ENCODE peak calls at places on chromosomes 1 and 21, in eight cellular contexts. One of them, this sample, is unnamed.

GRCh38 chr1:226884966-226885820 is 14.8 kb downstream of the PSEN2 start:
- DNase-seq in OCI-LY7: no peak
- DNase-seq in upper lobe of right lung: peak
- DNase-seq in kidney: no peak
- DNase-seq in mesendoderm: no peak
- DNase-seq in aorta: no peak
- DNase-seq in left ventricle myocardium inferior: no peak
- DNase-seq in MG63: no peak
- DNase-seq in this sample: no peak

GRCh38 chr1:63555480-63555879 is 32.2 kb downstream of the EFCAB7 start:
- DNase-seq in kidney: no peak
- DNase-seq in upper lobe of right lung: no peak
- DNase-seq in OCI-LY7: no peak
- DNase-seq in aorta: no peak
- DNase-seq in MG63: no peak
- DNase-seq in left ventricle myocardium inferior: no peak
- DNase-seq in mesendoderm: no peak
- DNase-seq in this sample: no peak

GRCh38 chr1:61259379-61260148 is 177.2 kb downstream of the NFIA start:
- DNase-seq in kidney: no peak
- DNase-seq in mesendoderm: no peak
- DNase-seq in left ventricle myocardium inferior: no peak
- DNase-seq in OCI-LY7: no peak
- DNase-seq in MG63: no peak
- DNase-seq in upper lobe of right lung: no peak
- DNase-seq in aorta: no peak
- DNase-seq in this sample: no peak

GRCh38 chr1:232328496-232329102 is 301.3 kb downstream of the SIPA1L2 start:
- DNase-seq in kidney: no peak
- DNase-seq in upper lobe of right lung: no peak
- DNase-seq in MG63: no peak
- DNase-seq in mesendoderm: peak
- DNase-seq in aorta: no peak
- DNase-seq in left ventricle myocardium inferior: no peak
- DNase-seq in OCI-LY7: no peak
- DNase-seq in this sample: no peak

GRCh38 chr1:99456536-99456935 is 189.4 kb upstream of the PALMD start:
- DNase-seq in OCI-LY7: no peak
- DNase-seq in left ventricle myocardium inferior: no peak
- DNase-seq in upper lobe of right lung: no peak
- DNase-seq in kidney: no peak
- DNase-seq in mesendoderm: no peak
- DNase-seq in MG63: peak
- DNase-seq in aorta: no peak
- DNase-seq in this sample: no peak

GRCh38 chr1:223794040-223794880 is 51.5 kb downstream of the TP53BP2 start:
- DNase-seq in OCI-LY7: no peak
- DNase-seq in MG63: no peak
- DNase-seq in kidney: no peak
- DNase-seq in mesendoderm: no peak
- DNase-seq in aorta: no peak
- DNase-seq in left ventricle myocardium inferior: no peak
- DNase-seq in upper lobe of right lung: no peak
- DNase-seq in this sample: no peak

GRCh38 chr1:6984996-6985395 is 199.7 kb downstream of the CAMTA1 start:
- DNase-seq in upper lobe of right lung: no peak
- DNase-seq in mesendoderm: no peak
- DNase-seq in left ventricle myocardium inferior: no peak
- DNase-seq in aorta: no peak
- DNase-seq in kidney: no peak
- DNase-seq in MG63: no peak
- DNase-seq in OCI-LY7: no peak
- DNase-seq in this sample: no peak

GRCh38 chr1:203556047-203556851 is 62.3 kb downstream of the OPTC start:
- DNase-seq in kidney: peak
- DNase-seq in upper lobe of right lung: no peak
- DNase-seq in aorta: peak
- DNase-seq in left ventricle myocardium inferior: peak
- DNase-seq in OCI-LY7: no peak
- DNase-seq in mesendoderm: peak
- DNase-seq in MG63: peak
- DNase-seq in this sample: peak

GRCh38 chr21:33402011-33402979 is 918 bp upstream of the IFNGR2 start:
- DNase-seq in aorta: peak
- DNase-seq in upper lobe of right lung: peak
- DNase-seq in left ventricle myocardium inferior: peak
- DNase-seq in OCI-LY7: peak
- DNase-seq in MG63: peak
- DNase-seq in kidney: peak
- DNase-seq in mesendoderm: peak
- DNase-seq in this sample: peak

GRCh38 chr1:154962238-154962678 is 676 bp upstream of the PYGO2 start:
- DNase-seq in left ventricle myocardium inferior: no peak
- DNase-seq in mesendoderm: peak
- DNase-seq in MG63: peak
- DNase-seq in kidney: peak
- DNase-seq in aorta: no peak
- DNase-seq in OCI-LY7: peak
- DNase-seq in upper lobe of right lung: peak
- DNase-seq in this sample: no peak

GRCh38 chr1:34983700-34984355 is 1.3 kb downstream of the TMEM35B start:
- DNase-seq in mesendoderm: peak
- DNase-seq in aorta: no peak
- DNase-seq in left ventricle myocardium inferior: no peak
- DNase-seq in upper lobe of right lung: no peak
- DNase-seq in kidney: no peak
- DNase-seq in OCI-LY7: peak
- DNase-seq in MG63: no peak
- DNase-seq in this sample: no peak

GRCh38 chr1:175209493-175209921 is 16.9 kb upstream of the KIAA0040 start:
- DNase-seq in left ventricle myocardium inferior: no peak
- DNase-seq in mesendoderm: no peak
- DNase-seq in OCI-LY7: peak
- DNase-seq in MG63: no peak
- DNase-seq in aorta: no peak
- DNase-seq in kidney: no peak
- DNase-seq in upper lobe of right lung: no peak
- DNase-seq in this sample: no peak

GRCh38 chr1:248807067-248807737 is 18.5 kb downstream of the SH3BP5L start:
- DNase-seq in upper lobe of right lung: peak
- DNase-seq in aorta: no peak
- DNase-seq in mesendoderm: peak
- DNase-seq in MG63: peak
- DNase-seq in left ventricle myocardium inferior: peak
- DNase-seq in kidney: no peak
- DNase-seq in OCI-LY7: peak
- DNase-seq in this sample: no peak

GRCh38 chr1:110339427-110340206 is 440 bp downstream of the RBM15 start:
- DNase-seq in aorta: no peak
- DNase-seq in kidney: peak
- DNase-seq in left ventricle myocardium inferior: peak
- DNase-seq in MG63: peak
- DNase-seq in OCI-LY7: peak
- DNase-seq in upper lobe of right lung: peak
- DNase-seq in mesendoderm: peak
- DNase-seq in this sample: no peak

GRCh38 chr21:45011426-45011825 is 63.0 kb upstream of the ADARB1 start:
- DNase-seq in left ventricle myocardium inferior: no peak
- DNase-seq in mesendoderm: no peak
- DNase-seq in aorta: peak
- DNase-seq in OCI-LY7: no peak
- DNase-seq in kidney: peak
- DNase-seq in MG63: no peak
- DNase-seq in upper lobe of right lung: no peak
- DNase-seq in this sample: no peak

GRCh38 chr21:28521932-28522826 is 470.5 kb downstream of the LTN1 start:
- DNase-seq in left ventricle myocardium inferior: no peak
- DNase-seq in upper lobe of right lung: no peak
- DNase-seq in kidney: no peak
- DNase-seq in MG63: no peak
- DNase-seq in mesendoderm: peak
- DNase-seq in OCI-LY7: peak
- DNase-seq in aorta: peak
- DNase-seq in this sample: peak

GRCh38 chr1:235093013-235093618 is 35.5 kb downstream of the TOMM20 start:
- DNase-seq in kidney: peak
- DNase-seq in MG63: peak
- DNase-seq in left ventricle myocardium inferior: peak
- DNase-seq in mesendoderm: peak
- DNase-seq in aorta: no peak
- DNase-seq in upper lobe of right lung: peak
- DNase-seq in OCI-LY7: peak
- DNase-seq in this sample: no peak

GRCh38 chr21:25456672-25457071 is 150.6 kb downstream of the MRPL39 start:
- DNase-seq in upper lobe of right lung: no peak
- DNase-seq in mesendoderm: no peak
- DNase-seq in OCI-LY7: no peak
- DNase-seq in aorta: no peak
- DNase-seq in kidney: no peak
- DNase-seq in left ventricle myocardium inferior: no peak
- DNase-seq in MG63: no peak
- DNase-seq in this sample: no peak

GRCh38 chr21:25458484-25458883 is 148.8 kb downstream of the MRPL39 start:
- DNase-seq in mesendoderm: no peak
- DNase-seq in kidney: no peak
- DNase-seq in upper lobe of right lung: no peak
- DNase-seq in MG63: no peak
- DNase-seq in aorta: no peak
- DNase-seq in left ventricle myocardium inferior: no peak
- DNase-seq in OCI-LY7: no peak
- DNase-seq in this sample: no peak

GRCh38 chr21:25457946-25458345 is 149.3 kb downstream of the MRPL39 start:
- DNase-seq in mesendoderm: no peak
- DNase-seq in kidney: no peak
- DNase-seq in aorta: no peak
- DNase-seq in OCI-LY7: no peak
- DNase-seq in left ventricle myocardium inferior: no peak
- DNase-seq in upper lobe of right lung: no peak
- DNase-seq in MG63: no peak
- DNase-seq in this sample: no peak

GRCh38 chr21:25459365-25459764 is 147.9 kb downstream of the MRPL39 start:
- DNase-seq in aorta: no peak
- DNase-seq in left ventricle myocardium inferior: no peak
- DNase-seq in kidney: no peak
- DNase-seq in OCI-LY7: peak
- DNase-seq in MG63: no peak
- DNase-seq in mesendoderm: no peak
- DNase-seq in upper lobe of right lung: no peak
- DNase-seq in this sample: no peak

GRCh38 chr21:25457411-25457810 is 149.9 kb downstream of the MRPL39 start:
- DNase-seq in mesendoderm: no peak
- DNase-seq in MG63: no peak
- DNase-seq in upper lobe of right lung: no peak
- DNase-seq in kidney: no peak
- DNase-seq in left ventricle myocardium inferior: no peak
- DNase-seq in OCI-LY7: peak
- DNase-seq in aorta: no peak
- DNase-seq in this sample: no peak
- H3K4me3 ChIP-seq in mesendoderm: no peak
- H3K4me3 ChIP-seq in MG63: peak
- H3K4me3 ChIP-seq in upper lobe of right lung: peak
- H3K4me3 ChIP-seq in kidney: no peak
- H3K4me3 ChIP-seq in left ventricle myocardium inferior: no peak
- H3K4me3 ChIP-seq in OCI-LY7: no peak
- H3K4me3 ChIP-seq in aorta: no peak
- H3K4me3 ChIP-seq in this sample: no peak

GRCh38 chr1:87151500-87152421 is 176.9 kb upstream of the LMO4 start:
- DNase-seq in MG63: peak
- DNase-seq in upper lobe of right lung: peak
- DNase-seq in left ventricle myocardium inferior: peak
- DNase-seq in mesendoderm: peak
- DNase-seq in OCI-LY7: peak
- DNase-seq in aorta: peak
- DNase-seq in kidney: peak
- DNase-seq in this sample: peak
- H3K4me3 ChIP-seq in MG63: no peak
- H3K4me3 ChIP-seq in upper lobe of right lung: peak
- H3K4me3 ChIP-seq in left ventricle myocardium inferior: peak
- H3K4me3 ChIP-seq in mesendoderm: no peak
- H3K4me3 ChIP-seq in OCI-LY7: peak
- H3K4me3 ChIP-seq in aorta: peak
- H3K4me3 ChIP-seq in kidney: peak
- H3K4me3 ChIP-seq in this sample: peak

GRCh38 chr1:159025043-159025442 is 15.3 kb downstream of the IFI16 start:
- DNase-seq in left ventricle myocardium inferior: no peak
- DNase-seq in OCI-LY7: no peak
- DNase-seq in aorta: no peak
- DNase-seq in kidney: peak
- DNase-seq in MG63: no peak
- DNase-seq in upper lobe of right lung: no peak
- DNase-seq in mesendoderm: no peak
- DNase-seq in this sample: no peak

GRCh38 chr1:159030311-159030710 is 20.6 kb downstream of the IFI16 start:
- DNase-seq in mesendoderm: no peak
- DNase-seq in aorta: no peak
- DNase-seq in OCI-LY7: no peak
- DNase-seq in kidney: no peak
- DNase-seq in MG63: no peak
- DNase-seq in upper lobe of right lung: no peak
- DNase-seq in left ventricle myocardium inferior: no peak
- DNase-seq in this sample: no peak

GRCh38 chr1:159030865-159031472 is 21.3 kb downstream of the IFI16 start:
- DNase-seq in left ventricle myocardium inferior: no peak
- DNase-seq in MG63: no peak
- DNase-seq in upper lobe of right lung: no peak
- DNase-seq in OCI-LY7: no peak
- DNase-seq in mesendoderm: peak
- DNase-seq in kidney: no peak
- DNase-seq in aorta: no peak
- DNase-seq in this sample: no peak
- H3K4me3 ChIP-seq in left ventricle myocardium inferior: no peak
- H3K4me3 ChIP-seq in MG63: no peak
- H3K4me3 ChIP-seq in upper lobe of right lung: no peak
- H3K4me3 ChIP-seq in OCI-LY7: no peak
- H3K4me3 ChIP-seq in mesendoderm: no peak
- H3K4me3 ChIP-seq in kidney: no peak
- H3K4me3 ChIP-seq in aorta: no peak
- H3K4me3 ChIP-seq in this sample: no peak

DNA sequence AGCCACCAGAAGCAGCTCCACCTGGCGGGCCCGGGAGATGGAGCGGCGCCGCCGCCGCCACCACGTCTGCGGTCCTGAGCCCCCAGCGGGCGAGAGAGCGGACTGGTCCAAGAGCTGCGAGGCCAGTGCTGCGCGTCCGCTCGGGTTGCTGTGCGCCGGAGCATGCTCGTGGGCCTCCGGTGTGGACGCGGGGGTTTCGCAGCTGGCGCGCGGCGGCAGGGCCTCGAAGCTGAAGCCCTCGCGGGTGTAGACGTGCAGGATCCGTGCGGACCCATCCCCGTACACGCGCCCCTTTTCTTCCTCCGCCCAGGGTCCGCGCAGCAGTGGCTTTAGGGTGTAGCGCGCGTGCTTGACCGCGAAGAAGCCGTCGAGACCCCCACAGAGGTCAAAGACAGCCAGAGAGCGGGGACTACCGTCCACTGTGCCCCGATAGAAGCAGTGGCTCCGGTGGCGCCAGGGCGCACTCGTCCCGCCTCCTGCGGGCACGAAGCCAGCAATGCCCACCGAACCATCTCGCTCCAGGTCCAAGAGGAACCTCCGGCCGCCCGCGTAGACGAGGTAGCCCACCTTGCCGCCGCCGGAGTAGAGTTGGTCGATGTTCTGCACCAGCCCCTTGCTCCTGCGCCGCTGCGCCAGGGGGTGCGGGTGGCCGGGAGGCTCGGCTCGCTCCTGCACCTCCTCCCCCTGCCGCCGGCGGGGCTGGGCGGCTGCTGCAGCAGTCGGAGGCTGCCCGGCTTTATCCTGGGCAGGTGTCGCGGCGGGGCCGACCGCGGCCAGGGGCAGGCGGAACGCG is 1.1 kb downstream of the ADAMTS5 start:
- DNase-seq in upper lobe of right lung: peak
- DNase-seq in left ventricle myocardium inferior: peak
- DNase-seq in mesendoderm: peak
- DNase-seq in kidney: peak
- DNase-seq in OCI-LY7: no peak
- DNase-seq in MG63: peak
- DNase-seq in aorta: peak
- DNase-seq in this sample: no peak
- H3K4me3 ChIP-seq in upper lobe of right lung: peak
- H3K4me3 ChIP-seq in left ventricle myocardium inferior: peak
- H3K4me3 ChIP-seq in mesendoderm: peak
- H3K4me3 ChIP-seq in kidney: peak
- H3K4me3 ChIP-seq in OCI-LY7: no peak
- H3K4me3 ChIP-seq in MG63: peak
- H3K4me3 ChIP-seq in aorta: peak
- H3K4me3 ChIP-seq in this sample: peak